ENCODE peak calls at places on chromosome 16, in five cellular contexts. X is tibial artery, J is retinal pigment epithelial cell, G is mammary epithelial cell, W is lung. Z is an unnamed sample.

GRCh38 chr16:85446846-85447656 is 166.1 kb upstream of the GSE1 start:
- DNase-seq in W (no peak), X (no peak), J (no peak), G (no peak), Z (no peak)

GRCh38 chr16:70720431-70721201 is 34.8 kb upstream of the MTSS2 start:
- DNase-seq in W (no peak), J (no peak), X (no peak), G (no peak), Z (peak)

GRCh38 chr16:10870137-10870776 is 6.7 kb upstream of the CIITA start:
- DNase-seq in G (no peak), J (no peak), W (no peak), X (no peak), Z (no peak)

GRCh38 chr16:30499284-30499683 is 26.7 kb downstream of the ITGAL start:
- DNase-seq in W (no peak), G (no peak), X (no peak), J (no peak), Z (no peak)

GRCh38 chr16:72501739-72502653 is 330.0 kb upstream of the PMFBP1 start:
- DNase-seq in W (peak), J (no peak), X (peak), G (peak), Z (peak)

GRCh38 chr16:8199390-8199789 is 390.9 kb downstream of the TMEM114 start:
- DNase-seq in X (no peak), W (no peak), J (no peak), G (no peak), Z (no peak)

GRCh38 chr16:959232-960040 is 11.3 kb downstream of the LMF1 start:
- DNase-seq in W (no peak), J (no peak), G (no peak), X (no peak), Z (no peak)

GRCh38 chr16:89786474-89787364 is 29.7 kb downstream of the FANCA start:
- DNase-seq in J (no peak), X (no peak), W (no peak), G (no peak), Z (no peak)

GRCh38 chr16:72875291-72876036 is 172.5 kb downstream of the ZFHX3 start:
- DNase-seq in J (no peak), G (peak), X (peak), W (no peak), Z (peak)

GRCh38 chr16:89491974-89492687 is 1.8 kb upstream of the ANKRD11 start:
- DNase-seq in X (no peak), W (no peak), J (no peak), G (no peak), Z (no peak)

GRCh38 chr16:3059041-3059722 is 6.3 kb upstream of the IL32 start:
- DNase-seq in X (peak), J (peak), W (peak), G (peak), Z (peak)

GRCh38 chr16:62224810-62225209 is 188.6 kb upstream of the CDH8 start:
- DNase-seq in J (no peak), W (no peak), X (no peak), G (no peak), Z (no peak)

GRCh38 chr16:49362230-49362629 is 11.4 kb upstream of the C16orf78 start:
- DNase-seq in J (no peak), W (no peak), X (peak), G (no peak), Z (no peak)

GRCh38 chr16:87575027-87575804 is 27.1 kb upstream of the JPH3 start:
- DNase-seq in J (no peak), X (no peak), W (no peak), G (no peak), Z (no peak)

GRCh38 chr16:87571868-87572244 is 30.5 kb upstream of the JPH3 start:
- DNase-seq in X (peak), J (no peak), G (no peak), W (no peak), Z (no peak)

GRCh38 chr16:87570564-87570937 is 31.8 kb upstream of the JPH3 start:
- DNase-seq in G (no peak), W (no peak), X (no peak), J (no peak), Z (no peak)

GRCh38 chr16:87570938-87571867 is 31.1 kb upstream of the JPH3 start:
- DNase-seq in J (no peak), W (peak), G (no peak), X (peak), Z (peak)

DNA sequence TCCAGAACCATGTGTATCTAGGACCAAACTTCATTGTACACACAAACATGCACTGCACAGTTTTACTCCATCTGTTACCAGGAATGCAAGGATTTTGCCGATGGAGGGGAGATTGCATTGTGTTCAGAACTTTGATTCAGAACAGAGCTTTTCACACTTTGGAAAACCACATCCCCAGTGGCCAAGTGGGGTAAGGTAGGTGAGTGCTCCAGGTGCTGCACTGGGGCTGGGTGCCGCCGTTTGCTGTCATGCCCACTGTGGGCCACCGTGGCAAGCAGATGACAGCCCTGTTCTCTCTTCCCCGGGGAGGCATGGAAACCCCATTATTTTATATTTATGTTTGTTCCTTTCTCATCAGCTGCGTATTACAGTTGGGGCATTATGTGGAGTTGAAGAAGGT is 29.3 kb upstream of the JPH3 start:
- DNase-seq in W (no peak), J (no peak), X (no peak), G (no peak), Z (no peak)
- TF ChIP-seq CTCF in W (no peak), J (no peak), X (no peak), G (no peak), Z (no peak)

GRCh38 chr16:56311208-56312027 is 113.9 kb downstream of the AMFR start:
- DNase-seq in W (no peak), X (no peak), J (no peak), G (no peak), Z (no peak)
- TF ChIP-seq CTCF in W (no peak), X (no peak), J (peak), G (no peak), Z (no peak)

GRCh38 chr16:57940382-57940966 is 30.5 kb downstream of the CNGB1 start:
- DNase-seq in X (no peak), W (no peak), J (no peak), G (no peak), Z (no peak)

GRCh38 chr16:57938484-57938883 is 32.4 kb downstream of the CNGB1 start:
- DNase-seq in G (no peak), W (no peak), X (no peak), J (no peak), Z (no peak)

GRCh38 chr16:57941016-57941656 is 29.8 kb downstream of the CNGB1 start:
- DNase-seq in X (no peak), G (peak), J (peak), W (peak), Z (peak)

GRCh38 chr16:57938936-57939871 is 31.7 kb downstream of the CNGB1 start:
- DNase-seq in W (peak), J (no peak), G (peak), X (peak), Z (peak)

GRCh38 chr16:57939872-57940224 is 31.1 kb downstream of the CNGB1 start:
- DNase-seq in J (no peak), G (no peak), X (no peak), W (no peak), Z (no peak)
- TF ChIP-seq CTCF in J (no peak), G (no peak), X (no peak), W (no peak), Z (no peak)

DNA sequence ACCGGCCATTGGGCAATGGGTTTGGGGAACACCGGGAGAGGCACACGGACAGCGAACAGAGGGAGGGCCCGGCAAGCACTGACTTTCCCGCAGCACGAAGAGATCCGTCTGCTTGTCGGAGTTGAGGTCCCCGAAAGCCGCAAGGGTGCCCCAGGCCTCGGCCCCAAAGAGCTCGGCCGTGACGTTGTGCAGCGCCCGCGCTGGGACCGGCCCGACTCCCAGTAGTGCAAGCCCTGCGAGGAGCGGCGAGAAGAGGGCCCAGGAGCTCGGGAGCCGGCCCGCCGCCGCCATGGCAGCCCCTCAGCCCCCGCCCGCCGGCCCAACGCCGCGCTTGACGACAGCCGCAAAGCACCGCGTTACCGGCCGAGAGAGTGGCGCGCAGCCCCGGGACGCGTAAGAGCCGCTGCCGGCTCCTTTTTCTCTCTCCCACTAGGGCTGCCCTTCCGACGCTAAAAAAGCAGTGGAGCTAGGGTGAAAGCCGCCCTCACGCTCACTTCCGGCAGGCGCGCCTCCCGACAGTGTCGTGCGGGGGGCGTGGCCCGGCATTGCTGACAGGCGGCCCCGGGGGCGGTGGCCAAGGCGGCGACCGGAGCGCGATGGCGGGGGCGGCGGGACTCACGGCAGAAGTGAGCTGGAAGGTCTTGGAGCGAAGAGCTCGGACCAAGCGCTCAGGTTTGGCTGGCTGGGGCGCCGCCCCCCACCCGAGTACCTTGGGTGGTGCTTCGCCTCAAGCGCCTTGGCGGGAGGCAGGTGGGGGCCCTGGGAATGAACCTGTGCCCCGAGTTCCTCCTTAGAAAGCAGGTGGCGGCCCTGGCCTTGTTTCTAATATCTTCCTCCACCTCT is at the start of the genes ITFG1 and PHKB:
- DNase-seq in X (peak), J (peak), G (peak), W (peak), Z (peak)
- TF ChIP-seq CTCF in X (no peak), J (no peak), G (no peak), W (no peak), Z (no peak)